ENCODE peak calls at places on chromosomes 11 and 22, in seven cellular contexts. S is fibroblast of lung, K is Peyer's patch, R is colonic mucosa, Z is AG09309, B is HFFc6, I is HFF-Myc. H is an unnamed sample.

GRCh38 chr11:92810423-92810822 is 159.0 kb upstream of the MTNR1B start:
- DNase-seq in S (no peak), K (no peak), R (no peak), Z (no peak), B (no peak), I (no peak), H (no peak)

GRCh38 chr11:2787816-2788750 is 88.3 kb upstream of the KCNQ1OT1 start:
- DNase-seq in S (no peak), K (peak; percentile 43), R (peak; percentile 18), Z (no peak), B (no peak), I (no peak), H (peak; percentile 22)

GRCh38 chr22:31475778-31476177 is 13.9 kb downstream of the EIF4ENIF1 start:
- DNase-seq in S (no peak), K (no peak), R (no peak), Z (no peak), B (no peak), I (no peak), H (no peak)

GRCh38 chr11:71963468-71963867 is 34.6 kb downstream of the RNF121 start:
- DNase-seq in S (no peak), K (no peak), R (no peak), Z (no peak), B (no peak), I (no peak), H (no peak)

GRCh38 chr11:100739636-100740035 is 52.5 kb downstream of the ARHGAP42 start:
- DNase-seq in S (peak; percentile 94), K (no peak), R (no peak), Z (peak; percentile 61), B (peak; percentile 46), I (no peak), H (no peak)

GRCh38 chr11:73011126-73011817 is 130.8 kb downstream of the FCHSD2 start:
- DNase-seq in S (no peak), K (no peak), R (no peak), Z (no peak), B (no peak), I (no peak), H (no peak)

GRCh38 chr11:46916251-46916650 is 2.1 kb downstream of the LRP4 start:
- DNase-seq in S (no peak), K (no peak), R (no peak), Z (no peak), B (no peak), I (no peak), H (no peak)

GRCh38 chr11:45592581-45592980 is 72.8 kb downstream of the CHST1 start:
- DNase-seq in S (no peak), K (no peak), R (no peak), Z (no peak), B (no peak), I (no peak), H (no peak)

GRCh38 chr11:121672630-121673487 is 220.1 kb upstream of the SORL1-AS1 start:
- DNase-seq in S (peak; percentile 18), K (no peak), R (no peak), Z (no peak), B (no peak), I (no peak), H (no peak)

GRCh38 chr11:6319001-6319878 is 1.1 kb downstream of the CAVIN3 start:
- DNase-seq in S (peak; percentile 45), K (peak; percentile 46), R (no peak), Z (no peak), B (no peak), I (no peak), H (no peak)

GRCh38 chr22:50171319-50171964 is 911 bp downstream of the PANX2 start:
- DNase-seq in S (no peak), K (no peak), R (no peak), Z (no peak), B (no peak), I (no peak), H (peak; percentile 36)

GRCh38 chr11:129815596-129816461 is at the start of gene TMEM45B:
- DNase-seq in S (no peak), K (peak; percentile 80), R (peak; percentile 80), Z (no peak), B (no peak), I (no peak), H (no peak)

GRCh38 chr11:65417702-65418430 is 4.7 kb upstream of the NEAT1 start:
- DNase-seq in S (peak; percentile 40), K (peak; percentile 88), R (no peak), Z (no peak), B (no peak), I (no peak), H (no peak)

GRCh38 chr11:44681698-44682097 is 45.1 kb upstream of the TSPAN18 start:
- DNase-seq in S (peak; percentile 70), K (no peak), R (no peak), Z (no peak), B (peak; percentile 43), I (no peak), H (no peak)

GRCh38 chr11:122917311-122917710 is 34.8 kb downstream of the JHY start:
- DNase-seq in S (peak; percentile 79), K (no peak), R (no peak), Z (peak; percentile 13), B (peak; percentile 8), I (no peak), H (no peak)

GRCh38 chr11:36022891-36023290 is 79.0 kb downstream of the LDLRAD3 start:
- DNase-seq in S (no peak), K (no peak), R (no peak), Z (no peak), B (no peak), I (no peak), H (no peak)

GRCh38 chr22:44426981-44427380 is 71.1 kb downstream of the RTL6 start:
- DNase-seq in S (no peak), K (no peak), R (no peak), Z (no peak), B (no peak), I (no peak), H (no peak)

GRCh38 chr11:74754507-74755255 is 6.0 kb downstream of the RNF169 start:
- DNase-seq in S (peak; percentile 96), K (no peak), R (no peak), Z (peak; percentile 58), B (peak; percentile 91), I (no peak), H (no peak)

GRCh38 chr22:49599039-49599438 is 228.6 kb downstream of the BRD1 start:
- DNase-seq in S (no peak), K (peak; percentile 37), R (no peak), Z (no peak), B (no peak), I (no peak), H (no peak)

GRCh38 chr11:57426439-57426753 is 525 bp downstream of the SLC43A3 start:
- DNase-seq in S (no peak), K (no peak), R (no peak), Z (no peak), B (no peak), I (no peak), H (no peak)

GRCh38 chr11:111659201-111659600 is 57.0 kb downstream of the SIK2 start:
- DNase-seq in S (no peak), K (no peak), R (no peak), Z (no peak), B (no peak), I (no peak), H (no peak)

GRCh38 chr22:27113211-27114030 is 456.0 kb downstream of the MIAT start:
- DNase-seq in S (peak; percentile 99), K (peak; percentile 77), R (peak; percentile 35), Z (peak; percentile 88), B (peak; percentile 84), I (peak; percentile 84), H (peak; percentile 96)

GRCh38 chr11:102921587-102922220 is 33.8 kb downstream of the MMP13 start:
- DNase-seq in S (no peak), K (no peak), R (no peak), Z (no peak), B (no peak), I (no peak), H (no peak)

GRCh38 chr11:64842851-64843841 is 1.3 kb downstream of the CDC42BPG start:
- DNase-seq in S (no peak), K (peak; percentile 88), R (peak; percentile 88), Z (no peak), B (no peak), I (no peak), H (no peak)

GRCh38 chr11:62148271-62148980 is 24.6 kb downstream of the INCENP start:
- DNase-seq in S (no peak), K (peak; percentile 19), R (no peak), Z (no peak), B (no peak), I (no peak), H (no peak)

GRCh38 chr11:64767344-64768299 is 7.8 kb upstream of the PYGM start:
- DNase-seq in S (peak; percentile 54), K (peak; percentile 91), R (peak; percentile 76), Z (no peak), B (peak; percentile 39), I (no peak), H (peak; percentile 74)

GRCh38 chr11:10693509-10694071 is at the start of gene IRAG1:
- DNase-seq in S (peak; percentile 72), K (no peak), R (peak; percentile 38), Z (no peak), B (peak; percentile 54), I (no peak), H (no peak)

GRCh38 chr11:2990617-2991476 is 1.3 kb downstream of the NAP1L4 start:
- DNase-seq in S (peak; percentile 9), K (peak; percentile 77), R (peak; percentile 49), Z (no peak), B (no peak), I (no peak), H (no peak)

GRCh38 chr22:18133452-18133851 is 16.5 kb upstream of the USP18 start:
- DNase-seq in S (no peak), K (no peak), R (no peak), Z (no peak), B (no peak), I (no peak), H (no peak)

GRCh38 chr11:1382831-1383607 is 6.7 kb upstream of the BRSK2 start:
- DNase-seq in S (peak; percentile 63), K (peak; percentile 95), R (peak; percentile 75), Z (no peak), B (peak; percentile 49), I (peak; percentile 10), H (peak; percentile 89)
- TF ChIP-seq CTCF in S (no peak), K (no peak), R (no peak), Z (no peak), B (peak; percentile 14), I (no peak), H (no peak)

GRCh38 chr11:13292970-13293369 is 15.4 kb downstream of the BMAL1 start:
- DNase-seq in S (no peak), K (no peak), R (no peak), Z (no peak), B (no peak), I (no peak), H (no peak)
- TF ChIP-seq CTCF in S (no peak), K (no peak), R (no peak), Z (no peak), B (no peak), I (no peak), H (no peak)

DNA sequence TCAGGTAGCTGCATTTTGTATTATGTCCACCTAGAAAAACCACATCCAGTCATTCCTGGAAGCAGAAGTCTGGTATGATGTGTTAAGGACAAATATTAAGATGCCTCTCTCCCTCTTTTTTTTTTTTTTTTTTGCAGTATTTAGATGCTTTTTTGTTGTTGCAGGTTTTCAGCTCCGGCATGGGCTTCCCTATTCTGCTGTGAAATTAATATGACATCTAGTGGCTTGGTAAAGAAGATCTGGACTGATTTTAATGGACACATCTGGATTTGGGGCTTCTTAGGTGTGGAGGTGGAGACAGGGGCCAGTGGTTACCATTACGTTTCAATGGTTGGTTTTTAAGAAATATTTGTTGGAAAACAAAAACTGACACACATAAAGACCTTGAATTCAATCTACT is 47.5 kb upstream of the RASSF10 start:
- DNase-seq in S (no peak), K (no peak), R (no peak), Z (no peak), B (peak; percentile 18), I (no peak), H (no peak)
- TF ChIP-seq CTCF in S (peak; percentile 22), K (no peak), R (no peak), Z (peak; percentile 40), B (no peak), I (peak; percentile 6), H (no peak)

GRCh38 chr11:124415356-124415923 is 9.2 kb downstream of the OR8B4 start:
- DNase-seq in S (peak; percentile 40), K (no peak), R (no peak), Z (peak; percentile 20), B (peak; percentile 29), I (peak; percentile 2), H (no peak)
- TF ChIP-seq CTCF in S (peak; percentile 66), K (peak; percentile 63), R (peak; percentile 86), Z (peak; percentile 61), B (peak; percentile 88), I (peak; percentile 39), H (peak; percentile 86)